ENCODE peak calls at places on chromosomes 13 and 19, in eight cellular contexts. H is hepatocyte, W is SK-N-SH, G is GM23248, C is neural progenitor cell, X is PC-3, T is MM.1S, N is GM23338. P is an unnamed sample.

GRCh38 chr13:27917121-27917947 is 2.5 kb upstream of the PDX1 start:
- DNase-seq in N (peak), G (no peak), C (peak), T (no peak), W (no peak), H (no peak), X (no peak), P (no peak)

GRCh38 chr13:105048685-105049084 is 1486.8 kb downstream of the EFNB2 start:
- DNase-seq in N (no peak), X (no peak), W (no peak), H (no peak), T (peak), G (no peak), C (no peak), P (no peak)

GRCh38 chr19:461664-462551 is 1.1 kb upstream of the SHC2 start:
- DNase-seq in C (peak), N (peak), X (peak), W (peak), G (peak), T (no peak), H (peak), P (no peak)

GRCh38 chr13:100361504-100361903 is 227.1 kb downstream of the GGACT start:
- DNase-seq in X (peak), W (no peak), N (no peak), C (no peak), T (no peak), G (peak), H (no peak), P (no peak)

GRCh38 chr13:45258339-45258685 is 57.5 kb upstream of the KCTD4 start:
- DNase-seq in W (no peak), T (no peak), G (no peak), C (no peak), X (no peak), N (no peak), H (no peak), P (no peak)

GRCh38 chr13:72004975-72005374 is 138.0 kb upstream of the DACH1 start:
- DNase-seq in H (no peak), G (no peak), C (peak), W (no peak), X (peak), N (peak), T (no peak), P (no peak)

GRCh38 chr13:107121793-107122192 is 553.9 kb upstream of the ARGLU1 start:
- DNase-seq in H (no peak), W (no peak), C (no peak), X (no peak), G (no peak), T (no peak), N (no peak), P (no peak)

GRCh38 chr13:41916173-41916954 is 44.5 kb downstream of the VWA8 start:
- DNase-seq in G (peak), H (peak), N (no peak), X (peak), T (peak), C (no peak), W (no peak), P (no peak)

GRCh38 chr19:42324655-42325307 is 654 bp upstream of the MEGF8 start:
- DNase-seq in W (no peak), H (no peak), T (no peak), G (no peak), C (peak), N (no peak), X (no peak), P (no peak)

GRCh38 chr13:34207872-34208271 is 389.9 kb downstream of the RFC3 start:
- DNase-seq in G (peak), H (no peak), T (no peak), N (no peak), C (no peak), W (no peak), X (no peak), P (no peak)

GRCh38 chr19:44512326-44513298 is 12.3 kb upstream of the ZNF180 start:
- DNase-seq in N (peak), G (peak), H (peak), W (peak), C (peak), T (no peak), X (peak), P (peak)

GRCh38 chr19:16070366-16070990 is 5.8 kb upstream of the TPM4 start:
- DNase-seq in H (no peak), N (no peak), C (no peak), G (peak), X (peak), T (peak), W (no peak), P (peak)

GRCh38 chr19:49413348-49413747 is 9.9 kb downstream of the PTH2 start:
- DNase-seq in G (no peak), W (peak), C (peak), X (no peak), H (no peak), N (no peak), T (no peak), P (no peak)

GRCh38 chr13:48571121-48571901 is 38.4 kb upstream of the RCBTB2 start:
- DNase-seq in C (no peak), N (no peak), W (no peak), T (no peak), H (peak), G (peak), X (no peak), P (no peak)

GRCh38 chr19:38735257-38735686 is 9.0 kb downstream of the CAPN12 start:
- DNase-seq in X (peak), W (peak), G (no peak), H (peak), T (no peak), N (peak), C (peak), P (no peak)

GRCh38 chr13:34767778-34768177 is 174.3 kb upstream of the NBEA start:
- DNase-seq in H (no peak), G (no peak), C (no peak), N (no peak), T (peak), W (no peak), X (no peak), P (no peak)

GRCh38 chr13:110638814-110639806 is 23.8 kb downstream of the NAXD start:
- DNase-seq in N (no peak), X (no peak), H (no peak), C (no peak), W (peak), G (no peak), T (no peak), P (no peak)

GRCh38 chr19:46115396-46116109 is 8.9 kb downstream of the IGFL3 start:
- DNase-seq in G (peak), C (no peak), H (peak), W (peak), X (peak), T (peak), N (no peak), P (peak)

GRCh38 chr13:85303630-85304029 is 495.6 kb downstream of the SLITRK6 start:
- DNase-seq in G (no peak), W (no peak), X (no peak), C (no peak), N (no peak), T (no peak), H (no peak), P (no peak)

DNA sequence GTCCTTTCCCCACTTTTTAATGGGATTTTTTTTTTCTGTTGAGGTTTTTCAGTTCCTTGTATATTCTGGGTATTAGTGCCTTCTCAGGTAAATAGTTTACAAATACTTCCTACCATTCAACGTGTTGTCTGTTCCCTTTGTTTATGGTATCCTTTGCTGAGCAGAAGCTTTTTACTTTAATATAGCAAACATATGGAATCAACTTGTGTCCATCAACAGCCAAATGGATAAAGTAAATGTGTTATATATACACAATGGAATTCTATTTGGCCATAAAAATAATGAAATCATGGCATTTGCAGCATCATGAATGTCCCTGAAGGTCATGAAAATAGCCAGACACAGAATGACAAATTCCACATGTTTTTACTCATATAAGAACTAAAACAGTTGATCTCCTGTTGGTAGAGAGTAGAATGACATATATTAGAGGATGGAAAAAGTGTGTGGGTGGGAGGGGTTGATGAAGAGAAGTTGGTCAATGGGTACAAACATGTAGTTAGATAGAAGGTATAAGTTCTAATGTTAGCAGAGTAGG is 500.8 kb downstream of the SLITRK6 start:
- DNase-seq in C (no peak), G (no peak), W (no peak), N (peak), X (no peak), H (no peak), T (no peak), P (no peak)
- TF ChIP-seq EZH2phosphoT487 in C (no peak), G (no peak), W (no peak), N (no peak), X (no peak), H (peak), T (no peak), P (no peak)

GRCh38 chr13:20709782-20710181 is 6.3 kb downstream of the IL17D start:
- DNase-seq in H (no peak), N (no peak), C (no peak), W (no peak), X (no peak), T (no peak), G (peak), P (no peak)

GRCh38 chr13:20709369-20709768 is 5.9 kb downstream of the IL17D start:
- DNase-seq in N (no peak), H (no peak), W (no peak), C (no peak), X (no peak), T (no peak), G (no peak), P (no peak)

GRCh38 chr13:20713014-20713376 is 9.5 kb downstream of the IL17D start:
- DNase-seq in N (peak), G (peak), T (peak), X (no peak), W (no peak), H (no peak), C (peak), P (no peak)

GRCh38 chr13:20713751-20714150 is 10.3 kb downstream of the IL17D start:
- DNase-seq in H (no peak), X (no peak), W (no peak), T (no peak), N (no peak), G (peak), C (no peak), P (no peak)

DNA sequence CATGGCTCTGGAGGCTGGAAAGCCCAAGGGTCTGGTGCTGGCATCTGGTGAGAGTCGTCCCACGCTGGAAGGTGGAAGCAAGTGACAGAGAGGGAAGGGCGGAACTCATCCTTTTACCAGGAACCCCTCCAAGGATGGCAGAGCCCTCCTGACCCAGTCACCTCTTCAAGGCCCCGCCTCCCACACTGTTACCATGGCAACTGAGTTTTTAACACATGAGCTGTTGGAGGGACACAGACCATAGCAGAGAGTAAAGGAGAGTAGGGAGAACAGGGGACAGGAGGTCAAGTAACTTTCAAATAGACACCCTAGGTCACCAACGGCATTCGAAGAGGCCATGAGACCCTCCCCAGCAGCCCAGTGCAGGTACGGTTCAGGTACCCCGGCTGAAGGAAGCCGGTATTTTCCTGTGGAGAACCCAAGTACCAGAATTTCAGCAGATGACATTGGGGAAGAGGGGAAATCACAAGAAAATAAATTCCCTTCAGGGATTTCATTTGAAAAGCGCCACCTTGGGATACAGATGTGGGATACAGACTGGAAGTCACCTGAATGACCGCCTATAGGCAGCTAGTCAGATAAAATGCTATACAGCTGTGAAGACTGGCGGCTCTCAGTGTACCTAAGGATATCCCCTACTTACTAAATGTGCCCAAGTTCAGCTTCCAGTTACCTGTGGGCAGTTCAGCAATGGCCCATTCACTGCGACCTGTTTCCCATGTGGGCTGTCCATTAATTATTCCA is 8.0 kb downstream of the IL17D start:
- DNase-seq in C (peak), T (no peak), W (no peak), G (peak), H (no peak), N (peak), X (no peak), P (no peak)
- TF ChIP-seq EZH2phosphoT487 in C (no peak), T (no peak), W (no peak), G (no peak), H (no peak), N (no peak), X (no peak), P (no peak)

GRCh38 chr13:99311137-99311536 is 3.9 kb upstream of the GPR183 start:
- DNase-seq in T (no peak), W (no peak), G (peak), X (no peak), C (no peak), H (no peak), N (peak), P (no peak)
- TF ChIP-seq EZH2phosphoT487 in T (no peak), W (no peak), G (no peak), X (no peak), C (no peak), H (no peak), N (no peak), P (no peak)

DNA sequence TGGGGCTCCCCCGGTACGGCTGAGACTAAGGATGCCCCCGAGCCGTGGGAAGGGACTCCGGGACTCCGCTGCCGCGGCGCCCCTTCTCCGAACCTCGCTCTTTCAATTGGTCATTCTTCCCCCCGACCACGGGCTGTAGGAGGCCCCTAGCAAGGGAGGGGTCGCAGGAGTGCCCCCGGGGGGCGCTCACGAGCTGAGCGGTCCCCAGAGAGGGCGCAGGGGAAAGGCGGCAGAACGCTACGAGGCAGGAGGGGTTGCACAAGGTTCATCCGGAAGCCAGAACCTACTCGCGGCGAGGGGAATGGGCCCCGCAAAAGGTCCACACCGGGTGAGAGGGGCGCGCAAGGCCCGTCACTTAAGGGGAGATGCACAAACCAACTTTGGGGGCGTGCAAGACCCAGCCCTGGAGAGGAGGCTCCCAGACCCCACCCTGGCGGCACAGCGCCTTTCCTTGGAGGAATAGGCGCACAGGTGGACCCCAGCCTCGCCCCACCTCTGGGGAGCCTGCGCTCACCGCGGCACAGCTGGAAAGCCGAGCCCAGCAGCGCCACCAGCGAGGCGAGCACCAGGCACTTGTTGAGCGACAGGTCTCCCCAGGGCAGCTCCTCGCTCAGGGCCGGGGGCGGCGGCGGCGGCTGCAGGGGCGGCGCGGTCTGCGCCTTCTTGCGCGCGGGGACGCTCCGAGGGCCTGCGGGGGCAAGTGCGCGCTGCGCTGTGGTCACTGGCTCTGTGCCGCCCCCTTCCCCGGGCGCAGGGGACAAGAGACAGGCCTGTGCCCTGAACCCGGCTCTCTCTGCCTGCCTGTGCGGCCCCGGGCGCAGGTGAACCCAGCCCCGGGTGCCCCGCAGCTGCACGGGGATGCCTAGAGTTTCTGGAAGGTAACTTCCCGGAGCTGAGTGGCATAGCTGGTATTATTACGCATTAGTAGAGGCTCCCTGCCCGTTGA is 2.8 kb downstream of the JSRP1 start:
- DNase-seq in C (peak), H (no peak), N (peak), W (peak), T (no peak), G (no peak), X (no peak), P (no peak)
- TF ChIP-seq EZH2phosphoT487 in C (no peak), H (no peak), N (no peak), W (no peak), T (no peak), G (peak), X (no peak), P (no peak)